ENCODE peak calls at places on chromosomes 2 and 18, in eight cellular contexts. One of them, this sample, is unnamed.
A peak's percentile ranks its signal among the peaks of the same experiment; 100 is the strongest.

GRCh38 chr2:65380243-65380642 is 52.2 kb downstream of the SPRED2 start:
- DNase-seq in heart left ventricle: no peak
- DNase-seq in AG04450: no peak
- DNase-seq in GM23338: no peak
- DNase-seq in body of pancreas: no peak
- DNase-seq in AG09319: no peak
- DNase-seq in RWPE1: no peak
- DNase-seq in astrocyte: no peak
- DNase-seq in this sample: no peak

GRCh38 chr2:157185828-157186227 is 71.7 kb upstream of the GALNT5 start:
- DNase-seq in GM23338: no peak
- DNase-seq in RWPE1: no peak
- DNase-seq in heart left ventricle: no peak
- DNase-seq in body of pancreas: no peak
- DNase-seq in AG04450: no peak
- DNase-seq in astrocyte: peak; percentile 23
- DNase-seq in AG09319: no peak
- DNase-seq in this sample: no peak

GRCh38 chr2:181787310-181788048 is 104.1 kb upstream of the ITPRID2 start:
- DNase-seq in astrocyte: no peak
- DNase-seq in RWPE1: no peak
- DNase-seq in heart left ventricle: no peak
- DNase-seq in body of pancreas: no peak
- DNase-seq in AG09319: no peak
- DNase-seq in GM23338: no peak
- DNase-seq in AG04450: no peak
- DNase-seq in this sample: no peak

GRCh38 chr2:68912732-68913131 is 40.0 kb downstream of the GKN2 start:
- DNase-seq in GM23338: no peak
- DNase-seq in astrocyte: no peak
- DNase-seq in RWPE1: no peak
- DNase-seq in AG04450: no peak
- DNase-seq in body of pancreas: no peak
- DNase-seq in heart left ventricle: no peak
- DNase-seq in AG09319: no peak
- DNase-seq in this sample: no peak

GRCh38 chr18:69758458-69758857 is 189.2 kb downstream of the CD226 start:
- DNase-seq in astrocyte: peak; percentile 77
- DNase-seq in AG09319: no peak
- DNase-seq in AG04450: no peak
- DNase-seq in body of pancreas: no peak
- DNase-seq in GM23338: no peak
- DNase-seq in RWPE1: no peak
- DNase-seq in heart left ventricle: no peak
- DNase-seq in this sample: no peak

GRCh38 chr18:28735731-28736130 is 558.8 kb upstream of the CDH2 start:
- DNase-seq in GM23338: no peak
- DNase-seq in RWPE1: peak; percentile 9
- DNase-seq in heart left ventricle: no peak
- DNase-seq in AG04450: no peak
- DNase-seq in AG09319: peak; percentile 56
- DNase-seq in body of pancreas: no peak
- DNase-seq in astrocyte: peak; percentile 98
- DNase-seq in this sample: no peak

GRCh38 chr2:178997067-178997466 is 52.9 kb downstream of the CCDC141 start:
- DNase-seq in body of pancreas: no peak
- DNase-seq in RWPE1: no peak
- DNase-seq in GM23338: no peak
- DNase-seq in AG04450: no peak
- DNase-seq in AG09319: no peak
- DNase-seq in heart left ventricle: no peak
- DNase-seq in astrocyte: no peak
- DNase-seq in this sample: no peak

GRCh38 chr2:139480251-139480650 is 700.1 kb upstream of the NXPH2 start:
- DNase-seq in AG04450: no peak
- DNase-seq in AG09319: no peak
- DNase-seq in body of pancreas: no peak
- DNase-seq in heart left ventricle: no peak
- DNase-seq in RWPE1: no peak
- DNase-seq in GM23338: no peak
- DNase-seq in astrocyte: no peak
- DNase-seq in this sample: no peak

GRCh38 chr18:8142932-8143331 is 466.3 kb upstream of the RAB12 start:
- DNase-seq in AG04450: no peak
- DNase-seq in RWPE1: no peak
- DNase-seq in GM23338: no peak
- DNase-seq in AG09319: no peak
- DNase-seq in astrocyte: no peak
- DNase-seq in body of pancreas: no peak
- DNase-seq in heart left ventricle: no peak
- DNase-seq in this sample: no peak

GRCh38 chr2:221596192-221596591 is 24.1 kb upstream of the EPHA4 start:
- DNase-seq in AG09319: no peak
- DNase-seq in GM23338: no peak
- DNase-seq in RWPE1: peak; percentile 73
- DNase-seq in AG04450: no peak
- DNase-seq in heart left ventricle: peak; percentile 17
- DNase-seq in body of pancreas: no peak
- DNase-seq in astrocyte: peak; percentile 65
- DNase-seq in this sample: no peak

GRCh38 chr2:111072220-111072871 is 48.4 kb upstream of the BCL2L11 start:
- DNase-seq in AG09319: peak; percentile 20
- DNase-seq in GM23338: no peak
- DNase-seq in astrocyte: peak; percentile 87
- DNase-seq in RWPE1: peak; percentile 65
- DNase-seq in body of pancreas: no peak
- DNase-seq in AG04450: peak; percentile 18
- DNase-seq in heart left ventricle: no peak
- DNase-seq in this sample: no peak

GRCh38 chr2:181984060-181984459 is 1.6 kb upstream of the PPP1R1C start:
- DNase-seq in AG04450: no peak
- DNase-seq in RWPE1: no peak
- DNase-seq in astrocyte: no peak
- DNase-seq in body of pancreas: no peak
- DNase-seq in AG09319: no peak
- DNase-seq in GM23338: no peak
- DNase-seq in heart left ventricle: no peak
- DNase-seq in this sample: no peak

GRCh38 chr2:20242727-20243377 is 17.9 kb upstream of the SDC1 start:
- DNase-seq in AG09319: no peak
- DNase-seq in AG04450: no peak
- DNase-seq in astrocyte: no peak
- DNase-seq in heart left ventricle: no peak
- DNase-seq in body of pancreas: no peak
- DNase-seq in GM23338: peak; percentile 62
- DNase-seq in RWPE1: no peak
- DNase-seq in this sample: no peak

GRCh38 chr2:163133602-163134001 is 295.0 kb upstream of the KCNH7 start:
- DNase-seq in heart left ventricle: no peak
- DNase-seq in AG09319: no peak
- DNase-seq in astrocyte: peak; percentile 69
- DNase-seq in RWPE1: no peak
- DNase-seq in GM23338: no peak
- DNase-seq in AG04450: no peak
- DNase-seq in body of pancreas: no peak
- DNase-seq in this sample: no peak

DNA sequence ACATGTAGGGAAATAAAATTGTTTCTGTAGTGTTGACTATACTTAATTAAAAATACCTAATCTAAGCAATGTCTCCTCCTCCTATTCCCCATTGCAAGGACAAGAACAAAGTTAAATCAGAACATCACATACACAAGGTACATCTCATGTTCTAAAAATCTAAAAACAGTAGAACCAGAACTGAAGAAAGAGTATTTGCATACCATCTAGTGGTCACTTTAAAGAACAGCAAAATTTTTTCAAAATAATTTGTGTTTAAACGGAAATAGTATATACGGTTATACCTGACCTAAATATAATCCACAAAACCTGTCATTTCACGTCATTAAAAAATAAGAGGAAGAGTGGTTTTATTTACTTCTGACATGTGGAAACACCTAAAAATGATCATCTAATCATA is 294.3 kb upstream of the KCNH7 start:
- DNase-seq in AG04450: no peak
- DNase-seq in GM23338: peak; percentile 32
- DNase-seq in body of pancreas: no peak
- DNase-seq in astrocyte: peak; percentile 7
- DNase-seq in heart left ventricle: no peak
- DNase-seq in RWPE1: peak; percentile 5
- DNase-seq in AG09319: no peak
- DNase-seq in this sample: no peak
- TF ChIP-seq CTCF in AG04450: peak; percentile 60
- TF ChIP-seq CTCF in GM23338: peak; percentile 69
- TF ChIP-seq CTCF in body of pancreas: peak; percentile 59
- TF ChIP-seq CTCF in astrocyte: peak; percentile 53
- TF ChIP-seq CTCF in heart left ventricle: no peak
- TF ChIP-seq CTCF in RWPE1: peak; percentile 53
- TF ChIP-seq CTCF in AG09319: peak; percentile 40
- TF ChIP-seq CTCF in this sample: peak; percentile 63

DNA sequence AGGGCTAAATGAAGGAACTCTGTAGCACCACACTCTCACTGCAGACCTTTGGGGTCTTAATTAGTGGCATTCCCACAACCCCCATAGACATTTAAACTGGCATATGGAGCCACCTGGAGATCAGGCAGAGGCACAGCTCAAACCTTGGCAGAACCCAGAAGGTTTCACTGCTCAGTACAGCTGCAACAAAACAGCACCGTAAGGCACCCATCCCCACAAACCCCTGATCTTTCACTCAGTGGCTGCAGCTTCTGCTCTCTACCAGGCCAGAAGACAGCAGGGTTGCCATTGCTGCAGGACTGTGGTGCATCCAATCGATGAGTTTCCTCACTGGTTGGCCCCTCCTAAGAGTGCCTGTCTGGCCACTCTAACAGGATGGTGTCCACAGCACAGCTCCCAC is 361.6 kb upstream of the VRK2 start:
- DNase-seq in GM23338: no peak
- DNase-seq in RWPE1: no peak
- DNase-seq in astrocyte: no peak
- DNase-seq in body of pancreas: no peak
- DNase-seq in heart left ventricle: no peak
- DNase-seq in AG04450: no peak
- DNase-seq in AG09319: no peak
- DNase-seq in this sample: no peak
- TF ChIP-seq CTCF in GM23338: no peak
- TF ChIP-seq CTCF in RWPE1: no peak
- TF ChIP-seq CTCF in astrocyte: no peak
- TF ChIP-seq CTCF in body of pancreas: no peak
- TF ChIP-seq CTCF in heart left ventricle: no peak
- TF ChIP-seq CTCF in AG04450: no peak
- TF ChIP-seq CTCF in AG09319: no peak
- TF ChIP-seq CTCF in this sample: no peak

GRCh38 chr2:127558911-127559310 is 23.4 kb downstream of the MYO7B start:
- DNase-seq in RWPE1: no peak
- DNase-seq in body of pancreas: no peak
- DNase-seq in AG09319: no peak
- DNase-seq in heart left ventricle: no peak
- DNase-seq in astrocyte: no peak
- DNase-seq in AG04450: no peak
- DNase-seq in GM23338: no peak
- DNase-seq in this sample: peak; percentile 65

GRCh38 chr2:127561371-127561770 is 25.9 kb downstream of the MYO7B start:
- DNase-seq in RWPE1: no peak
- DNase-seq in GM23338: no peak
- DNase-seq in heart left ventricle: no peak
- DNase-seq in AG04450: no peak
- DNase-seq in AG09319: no peak
- DNase-seq in body of pancreas: no peak
- DNase-seq in astrocyte: no peak
- DNase-seq in this sample: peak; percentile 49

GRCh38 chr2:127559454-127559853 is 24.0 kb downstream of the MYO7B start:
- DNase-seq in AG04450: no peak
- DNase-seq in heart left ventricle: no peak
- DNase-seq in AG09319: no peak
- DNase-seq in RWPE1: no peak
- DNase-seq in astrocyte: no peak
- DNase-seq in GM23338: no peak
- DNase-seq in body of pancreas: no peak
- DNase-seq in this sample: peak; percentile 27

GRCh38 chr2:127560929-127561275 is 25.4 kb downstream of the MYO7B start:
- DNase-seq in AG09319: no peak
- DNase-seq in AG04450: no peak
- DNase-seq in RWPE1: no peak
- DNase-seq in body of pancreas: no peak
- DNase-seq in astrocyte: no peak
- DNase-seq in heart left ventricle: no peak
- DNase-seq in GM23338: no peak
- DNase-seq in this sample: peak; percentile 11

DNA sequence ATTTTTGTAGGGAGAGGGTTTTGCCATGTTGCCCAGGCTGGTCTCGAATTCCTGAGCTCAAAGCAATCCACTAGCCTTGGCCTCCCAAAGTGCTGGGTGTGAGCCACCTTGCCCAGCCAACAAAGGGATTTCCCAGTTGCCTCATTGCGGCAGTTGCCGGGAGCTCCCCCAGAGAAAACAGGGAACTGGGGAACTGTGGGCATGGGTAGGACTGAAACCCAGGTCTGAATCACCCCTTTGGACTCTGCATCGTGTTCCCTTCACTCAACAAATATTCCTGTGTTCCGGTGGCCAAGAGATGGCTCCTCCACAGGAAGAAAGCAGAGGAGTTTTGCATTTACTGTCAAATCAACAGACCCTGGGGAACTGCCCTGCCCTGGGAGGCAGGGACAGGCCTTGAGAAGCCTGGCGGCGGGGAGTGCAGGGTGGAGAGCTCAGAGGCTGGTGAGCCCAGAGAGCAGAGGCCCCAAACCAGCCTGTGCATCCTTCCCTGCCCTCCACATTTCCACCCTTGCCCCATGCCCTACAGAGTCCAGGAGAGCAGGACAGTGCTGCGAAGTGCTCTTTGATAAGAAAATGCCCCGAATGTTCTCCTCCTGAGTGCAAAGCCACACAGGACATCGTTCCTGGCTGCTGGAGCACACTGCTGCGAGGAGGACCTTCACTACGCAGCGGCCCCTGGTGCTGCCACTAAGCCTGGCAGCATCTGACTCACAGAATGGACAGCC is 24.9 kb downstream of the MYO7B start:
- DNase-seq in AG04450: no peak
- DNase-seq in RWPE1: no peak
- DNase-seq in heart left ventricle: no peak
- DNase-seq in AG09319: no peak
- DNase-seq in astrocyte: peak; percentile 9
- DNase-seq in body of pancreas: no peak
- DNase-seq in GM23338: no peak
- DNase-seq in this sample: peak; percentile 73
- TF ChIP-seq CTCF in AG04450: no peak
- TF ChIP-seq CTCF in RWPE1: no peak
- TF ChIP-seq CTCF in heart left ventricle: no peak
- TF ChIP-seq CTCF in AG09319: no peak
- TF ChIP-seq CTCF in astrocyte: no peak
- TF ChIP-seq CTCF in body of pancreas: no peak
- TF ChIP-seq CTCF in GM23338: no peak
- TF ChIP-seq CTCF in this sample: no peak

GRCh38 chr2:149451417-149452165 is 121.2 kb downstream of the LYPD6 start:
- DNase-seq in AG04450: no peak
- DNase-seq in AG09319: no peak
- DNase-seq in body of pancreas: no peak
- DNase-seq in heart left ventricle: no peak
- DNase-seq in GM23338: no peak
- DNase-seq in astrocyte: no peak
- DNase-seq in RWPE1: no peak
- DNase-seq in this sample: no peak

GRCh38 chr2:149458502-149458901 is 128.1 kb downstream of the LYPD6 start:
- DNase-seq in RWPE1: no peak
- DNase-seq in AG09319: no peak
- DNase-seq in heart left ventricle: no peak
- DNase-seq in body of pancreas: no peak
- DNase-seq in astrocyte: no peak
- DNase-seq in AG04450: no peak
- DNase-seq in GM23338: no peak
- DNase-seq in this sample: no peak

GRCh38 chr2:149456285-149456684 is 125.9 kb downstream of the LYPD6 start:
- DNase-seq in GM23338: peak; percentile 65
- DNase-seq in heart left ventricle: no peak
- DNase-seq in RWPE1: no peak
- DNase-seq in body of pancreas: no peak
- DNase-seq in AG04450: no peak
- DNase-seq in AG09319: no peak
- DNase-seq in astrocyte: no peak
- DNase-seq in this sample: no peak
- TF ChIP-seq CTCF in GM23338: peak; percentile 45
- TF ChIP-seq CTCF in heart left ventricle: no peak
- TF ChIP-seq CTCF in RWPE1: no peak
- TF ChIP-seq CTCF in body of pancreas: no peak
- TF ChIP-seq CTCF in AG04450: no peak
- TF ChIP-seq CTCF in AG09319: no peak
- TF ChIP-seq CTCF in astrocyte: no peak
- TF ChIP-seq CTCF in this sample: no peak